ENCODE peak calls at places on chromosomes 13 and 19, in five cellular contexts. W is lower leg skin; Z is HT-29; S is cardiac fibroblast; A is stimulated activated naive CD4-positive, alpha-beta T cell treated with Interleukin-2 at 50 U/mL for 16 hours. N is an unnamed sample.

GRCh38 chr19:33484226-33484774 is 37.3 kb downstream of the PEPD start:
- DNase-seq in A (no peak), S (no peak), W (peak), Z (no peak), N (peak)

GRCh38 chr13:30338952-30339351 is 31.6 kb upstream of the KATNAL1 start:
- DNase-seq in A (no peak), S (no peak), W (no peak), Z (no peak), N (no peak)

GRCh38 chr19:48918801-48919247 is 14.7 kb upstream of the DHDH start:
- DNase-seq in W (no peak), S (no peak), Z (peak), A (no peak), N (no peak)

GRCh38 chr13:71255633-71256032 is 611.4 kb downstream of the DACH1 start:
- DNase-seq in S (peak), W (no peak), Z (peak), A (no peak), N (no peak)

GRCh38 chr19:1768248-1768647 is 14.9 kb downstream of the ONECUT3 start:
- DNase-seq in A (no peak), S (peak), Z (no peak), W (no peak), N (peak)

GRCh38 chr19:54448037-54448773 is 794 bp upstream of the LENG8 start:
- DNase-seq in S (peak), W (peak), Z (peak), A (peak), N (peak)

GRCh38 chr19:49210108-49210900 is 52.7 kb downstream of the TRPM4 start:
- DNase-seq in W (no peak), A (no peak), S (peak), Z (no peak), N (peak)

GRCh38 chr19:30222428-30222873 is 149.7 kb upstream of the ZNF536 start:
- DNase-seq in A (no peak), W (peak), Z (no peak), S (no peak), N (no peak)

GRCh38 chr19:45446295-45446694 is 21.5 kb upstream of the FOSB start:
- DNase-seq in A (no peak), S (peak), Z (peak), W (no peak), N (no peak)

GRCh38 chr19:31513841-31514240 is 164.6 kb upstream of the TSHZ3 start:
- DNase-seq in A (no peak), S (no peak), W (peak), Z (no peak), N (no peak)

GRCh38 chr13:51729853-51730553 is 74.0 kb downstream of the DHRS12 start:
- DNase-seq in Z (no peak), W (peak), A (peak), S (peak), N (no peak)

GRCh38 chr13:91292630-91293221 is 54.8 kb upstream of the MIR17HG start:
- DNase-seq in W (no peak), S (no peak), Z (no peak), A (no peak), N (no peak)

GRCh38 chr13:109012115-109012514 is 382.7 kb downstream of the MYO16 start:
- DNase-seq in S (no peak), Z (no peak), A (no peak), W (no peak), N (no peak)

GRCh38 chr13:37068962-37069361 is 9.5 kb upstream of the SUPT20H start:
- DNase-seq in W (no peak), A (no peak), S (peak), Z (peak), N (no peak)

GRCh38 chr19:47228937-47229673 is 1.9 kb downstream of the BBC3 start:
- DNase-seq in S (peak), A (peak), Z (peak), W (no peak), N (peak)

GRCh38 chr13:79194272-79194671 is 211.8 kb downstream of the RBM26 start:
- DNase-seq in Z (no peak), A (peak), W (no peak), S (no peak), N (peak)

GRCh38 chr13:61149333-61149730 is 266.3 kb downstream of the PCDH20 start:
- DNase-seq in W (no peak), Z (no peak), A (no peak), S (no peak), N (no peak)

GRCh38 chr13:112781881-112782361 is 92.1 kb downstream of the ATP11A start:
- DNase-seq in S (no peak), A (no peak), W (peak), Z (no peak), N (no peak)

GRCh38 chr13:42000836-42001235 is 39.9 kb upstream of the VWA8 start:
- DNase-seq in W (no peak), A (no peak), S (no peak), Z (no peak), N (no peak)

GRCh38 chr19:17681505-17682125 is 6.5 kb downstream of the UNC13A start:
- DNase-seq in A (no peak), S (peak), Z (no peak), W (no peak), N (no peak)

GRCh38 chr13:27775943-27776342 is 16.3 kb upstream of the GSX1 start:
- DNase-seq in S (no peak), Z (no peak), W (peak), A (no peak), N (no peak)

GRCh38 chr19:5934779-5935472 is 20.9 kb downstream of the CAPS start:
- DNase-seq in A (no peak), S (peak), W (no peak), Z (no peak), N (no peak)

GRCh38 chr19:37977391-37977790 is 70.4 kb downstream of the SIPA1L3 start:
- DNase-seq in A (no peak), S (no peak), Z (no peak), W (peak), N (no peak)

GRCh38 chr19:44277331-44277730 is 17.6 kb downstream of the ZNF233 start:
- DNase-seq in Z (no peak), W (no peak), S (no peak), A (no peak), N (no peak)

GRCh38 chr19:15417699-15418098 is 1.1 kb downstream of the AKAP8L start:
- DNase-seq in S (peak), A (no peak), Z (no peak), W (no peak), N (no peak)

GRCh38 chr19:9075064-9075964 is 11.5 kb upstream of the OR1M1 start:
- DNase-seq in W (no peak), A (no peak), Z (peak), S (peak), N (peak)

GRCh38 chr19:15444505-15445226 is 5.1 kb downstream of the WIZ start:
- DNase-seq in S (no peak), A (no peak), W (peak), Z (no peak), N (no peak)

GRCh38 chr13:33260168-33261098 is 25.1 kb downstream of the STARD13 start:
- DNase-seq in W (no peak), A (no peak), S (peak), Z (no peak), N (no peak)

GRCh38 chr13:29922281-29922821 is 71.9 kb upstream of the UBL3 start:
- DNase-seq in Z (peak), W (no peak), S (peak), A (no peak), N (no peak)

GRCh38 chr13:46698015-46698414 is 98.9 kb downstream of the ESD start:
- DNase-seq in Z (no peak), S (no peak), A (no peak), W (no peak), N (no peak)

GRCh38 chr13:113094410-113094800 is 11.2 kb upstream of the F7 start:
- DNase-seq in S (no peak), Z (no peak), A (no peak), W (no peak), N (no peak)

GRCh38 chr13:34114581-34114980 is 296.6 kb downstream of the RFC3 start:
- DNase-seq in A (no peak), Z (no peak), W (no peak), S (no peak), N (no peak)

GRCh38 chr19:48413879-48414623 is 20.6 kb downstream of the GRIN2D start:
- DNase-seq in W (peak), A (no peak), S (no peak), Z (no peak), N (no peak)

GRCh38 chr13:89514534-89515312 is 1832.8 kb upstream of the MIR17HG start:
- DNase-seq in W (no peak), Z (peak), S (peak), A (no peak), N (no peak)

GRCh38 chr13:91184244-91184926 is 163.1 kb upstream of the MIR17HG start:
- DNase-seq in S (no peak), W (no peak), A (no peak), Z (no peak), N (no peak)

GRCh38 chr13:71625694-71626093 is 241.3 kb downstream of the DACH1 start:
- DNase-seq in A (no peak), S (peak), Z (no peak), W (no peak), N (no peak)

GRCh38 chr19:30092721-30093569 is 150.9 kb downstream of the URI1 start:
- DNase-seq in S (no peak), A (no peak), Z (no peak), W (no peak), N (no peak)

GRCh38 chr19:18294467-18294864 is 13.0 kb upstream of the JUND start:
- DNase-seq in S (no peak), W (peak), A (peak), Z (peak), N (peak)

N was measured in Peyer's patch.